ENCODE peak calls at places on chromosomes 4 and X, in ten cellular contexts. G, F, E, T, X, J, H, A, V and S are unnamed samples.

GRCh38 chrX:153639177-153640044 is 7.6 kb upstream of the DUSP9 start:
- DNase-seq in G (no peak), F (no peak), E (no peak), T (no peak), X (peak), J (no peak), H (no peak), A (no peak), V (no peak), S (no peak)

GRCh38 chrX:45633419-45633818 is 432.7 kb upstream of the DIPK2B start:
- DNase-seq in G (no peak), F (no peak), E (no peak), T (no peak), X (no peak), J (no peak), H (no peak), A (no peak), V (no peak), S (no peak)

GRCh38 chrX:18886344-18887161 is 97.4 kb downstream of the PHKA2 start:
- DNase-seq in G (peak), F (peak), E (peak), T (no peak), X (peak), J (peak), H (peak), A (peak), V (peak), S (peak)

GRCh38 chr4:68904786-68905185 is 46.8 kb downstream of the UGT2A3 start:
- DNase-seq in G (peak), F (peak), E (no peak), T (no peak), X (peak), J (no peak), H (no peak), A (peak), V (peak), S (peak)

GRCh38 chrX:110317079-110317819 is 636 bp downstream of the AMMECR1 start:
- DNase-seq in G (no peak), F (peak), E (no peak), T (peak), X (peak), J (peak), H (peak), A (peak), V (peak), S (no peak)

GRCh38 chr4:94000559-94000958 is 172.0 kb downstream of the ATOH1 start:
- DNase-seq in G (no peak), F (no peak), E (no peak), T (no peak), X (no peak), J (no peak), H (no peak), A (no peak), V (no peak), S (no peak)

GRCh38 chr4:25795566-25796454 is 67.0 kb downstream of the SEL1L3 start:
- DNase-seq in G (peak), F (no peak), E (no peak), T (no peak), X (peak), J (no peak), H (peak), A (peak), V (peak), S (peak)

GRCh38 chrX:148665001-148665400 is 164.6 kb downstream of the AFF2 start:
- DNase-seq in G (no peak), F (no peak), E (no peak), T (no peak), X (no peak), J (no peak), H (no peak), A (no peak), V (no peak), S (no peak)

GRCh38 chrX:13489451-13489850 is 80.0 kb upstream of the EGFL6 start:
- DNase-seq in G (peak), F (no peak), E (no peak), T (no peak), X (no peak), J (no peak), H (peak), A (no peak), V (no peak), S (peak)

GRCh38 chrX:130555341-130555740 is 153.6 kb downstream of the RBMX2 start:
- DNase-seq in G (no peak), F (no peak), E (no peak), T (no peak), X (no peak), J (no peak), H (peak), A (no peak), V (no peak), S (no peak)

GRCh38 chrX:11759172-11759460 is 1.1 kb downstream of the MSL3 start:
- DNase-seq in G (no peak), F (no peak), E (no peak), T (peak), X (no peak), J (no peak), H (no peak), A (no peak), V (no peak), S (no peak)

GRCh38 chrX:34848281-34848680 is 94.3 kb upstream of the FAM47B start:
- DNase-seq in G (peak), F (no peak), E (no peak), T (no peak), X (no peak), J (no peak), H (peak), A (no peak), V (no peak), S (peak)

GRCh38 chrX:110992611-110993010 is 103.4 kb upstream of the PAK3 start:
- DNase-seq in G (peak), F (peak), E (no peak), T (peak), X (peak), J (no peak), H (peak), A (peak), V (peak), S (peak)

GRCh38 chr4:58188313-58188712 is 1078.1 kb upstream of the IGFBP7 start:
- DNase-seq in G (no peak), F (no peak), E (no peak), T (no peak), X (no peak), J (no peak), H (no peak), A (no peak), V (no peak), S (no peak)
- H3K4me3 ChIP-seq in G (no peak), F (no peak), E (no peak), T (no peak), X (no peak), J (no peak), H (no peak), A (no peak), V (no peak), S (no peak)

DNA sequence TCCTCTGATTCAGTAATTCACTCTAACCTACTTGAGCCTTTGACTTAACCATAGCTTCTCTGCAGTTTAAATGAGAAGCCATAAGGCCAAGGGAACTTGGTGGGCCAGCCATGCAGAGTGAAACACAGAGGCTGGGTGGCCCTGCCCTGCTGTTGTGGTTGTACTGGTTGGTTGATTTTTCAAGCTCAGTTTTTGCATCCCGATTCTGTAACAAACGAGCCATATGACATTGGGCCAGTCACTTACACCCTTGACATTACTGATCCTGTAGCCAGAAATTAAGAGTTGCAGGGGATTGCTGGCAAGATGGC is 1.3 kb upstream of the RASGEF1B start:
- DNase-seq in G (no peak), F (no peak), E (no peak), T (no peak), X (no peak), J (no peak), H (no peak), A (no peak), V (no peak), S (no peak)
- H3K4me2 ChIP-seq in G (no peak), F (peak), E (no peak), T (no peak), X (peak), J (no peak), H (no peak), A (no peak), V (no peak), S (no peak)

DNA sequence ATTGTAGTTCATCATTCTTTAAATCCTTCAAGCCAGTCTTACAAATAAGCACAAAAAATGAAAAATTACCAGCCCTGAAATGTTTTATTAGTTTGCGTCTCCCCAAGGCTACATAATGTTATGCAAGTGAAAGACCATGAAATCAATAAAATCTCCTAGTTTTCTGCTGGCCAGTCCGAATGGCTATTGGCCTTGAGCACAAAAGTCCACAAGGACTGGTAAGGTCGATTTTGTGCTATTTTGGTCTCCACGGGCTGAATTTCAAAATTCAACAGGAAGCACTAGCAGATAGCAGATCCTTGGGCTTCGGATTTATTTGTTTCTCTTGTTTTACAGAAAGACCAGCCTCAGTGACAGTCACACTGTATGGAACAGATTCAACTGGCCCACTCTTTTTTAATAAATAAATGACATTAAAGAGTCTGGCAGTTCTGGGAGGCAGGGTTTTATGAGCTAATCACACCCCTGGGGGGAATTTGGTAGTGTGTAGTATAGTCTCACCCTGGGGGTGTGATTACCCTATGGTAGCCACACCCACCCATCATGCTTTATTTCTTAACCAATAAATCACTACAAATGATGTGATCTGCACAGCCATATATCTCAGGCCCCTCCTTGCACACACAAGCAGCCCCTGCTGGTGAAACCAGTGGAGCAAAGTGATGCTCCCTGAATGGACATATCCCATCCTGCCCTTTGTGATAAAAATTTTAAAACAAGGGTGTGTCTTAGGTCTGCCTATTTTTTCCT is 51.1 kb upstream of the TMEM33 start:
- DNase-seq in G (peak), F (no peak), E (no peak), T (no peak), X (no peak), J (no peak), H (no peak), A (no peak), V (no peak), S (no peak)
- TF ChIP-seq EZH2 in G (no peak), F (no peak), E (no peak), T (no peak), X (no peak), J (no peak), H (no peak), A (no peak), V (no peak), S (no peak)

DNA sequence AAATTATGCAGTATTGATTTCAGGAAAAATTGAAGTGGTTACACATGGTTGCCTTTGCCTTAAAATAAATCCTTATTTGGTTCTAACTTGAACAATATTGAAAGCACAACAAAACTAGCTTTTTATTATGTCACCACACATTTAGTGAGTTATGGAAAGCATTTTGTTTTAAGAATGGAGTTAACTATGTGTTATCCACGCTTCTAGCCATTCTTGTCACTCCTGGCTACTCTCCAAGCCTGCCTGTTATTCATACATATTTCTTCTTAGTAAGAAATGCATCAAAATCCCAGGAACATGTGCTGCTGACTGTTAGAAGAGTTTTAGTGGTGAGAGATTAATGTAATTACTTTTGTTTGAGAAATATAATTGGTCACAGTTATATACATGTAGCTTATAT is 73.9 kb downstream of the FAT4 start:
- DNase-seq in G (peak), F (no peak), E (no peak), T (no peak), X (no peak), J (no peak), H (peak), A (no peak), V (no peak), S (peak)
- H3K4me3 ChIP-seq in G (no peak), F (no peak), E (no peak), T (no peak), X (no peak), J (no peak), H (peak), A (no peak), V (no peak), S (no peak)

GRCh38 chr4:1787411-1788077 is 5.5 kb upstream of the FGFR3 start:
- DNase-seq in G (no peak), F (no peak), E (no peak), T (no peak), X (no peak), J (no peak), H (no peak), A (no peak), V (no peak), S (no peak)
- H3K4me2 ChIP-seq in G (no peak), F (no peak), E (no peak), T (no peak), X (no peak), J (no peak), H (no peak), A (no peak), V (no peak), S (no peak)

GRCh38 chr4:4872148-4872903 is 12.9 kb downstream of the MSX1 start:
- DNase-seq in G (no peak), F (no peak), E (no peak), T (no peak), X (peak), J (no peak), H (no peak), A (peak), V (peak), S (no peak)
- TF ChIP-seq EZH2 in G (no peak), F (no peak), E (no peak), T (no peak), X (no peak), J (no peak), H (no peak), A (peak), V (peak), S (peak)

GRCh38 chr4:163610642-163611041 is 116.2 kb downstream of the TMA16 start:
- DNase-seq in G (no peak), F (no peak), E (no peak), T (no peak), X (no peak), J (no peak), H (no peak), A (peak), V (peak), S (no peak)
- H3K4me3 ChIP-seq in G (no peak), F (no peak), E (no peak), T (no peak), X (no peak), J (no peak), H (no peak), A (no peak), V (no peak), S (no peak)